ENCODE peak calls at places on chromosomes 12 and 14, in nine cellular contexts. One of them, this sample, is unnamed.

GRCh38 chr12:55624056-55624455 is 12.6 kb upstream of the OR10P1 start:
- ATAC-seq in activated CD4-positive, alpha-beta T cell treated with anti-CD3 and anti-CD28 coated beads for 36 hours: peak
- ATAC-seq in Right ventricle myocardium inferior: no peak
- ATAC-seq in central memory CD8-positive, alpha-beta T cell: no peak
- ATAC-seq in left ventricle myocardium superior: no peak
- ATAC-seq in activated naive CD4-positive, alpha-beta T cell treated with anti-CD3 and anti-CD28 coated beads, Interleukin-2, amount 50 U/mL, for 72 hours: peak
- ATAC-seq in stimulated activated naive B cell treated with anti-CD40 and anti-IgM and Interleukin-4, amounts not matched to agents 10 μg/mL and 1 μg/mL and 100 μg/mL, for 72 hours: peak
- ATAC-seq in activated CD8-positive, alpha-beta T cell treated with anti-CD3 and anti-CD28 coated beads, Interleukin-2, amount 10 ng/mL, durations not matched to agents 7 days and 5 days: no peak
- ATAC-seq in left cardiac atrium: no peak
- ATAC-seq in this sample: no peak

GRCh38 chr12:16299403-16299802 is 21.9 kb upstream of the SLC15A5 start:
- ATAC-seq in activated naive CD4-positive, alpha-beta T cell treated with anti-CD3 and anti-CD28 coated beads, Interleukin-2, amount 50 U/mL, for 72 hours: no peak
- ATAC-seq in activated CD4-positive, alpha-beta T cell treated with anti-CD3 and anti-CD28 coated beads for 36 hours: no peak
- ATAC-seq in left cardiac atrium: peak
- ATAC-seq in stimulated activated naive B cell treated with anti-CD40 and anti-IgM and Interleukin-4, amounts not matched to agents 10 μg/mL and 1 μg/mL and 100 μg/mL, for 72 hours: no peak
- ATAC-seq in Right ventricle myocardium inferior: peak
- ATAC-seq in left ventricle myocardium superior: peak
- ATAC-seq in central memory CD8-positive, alpha-beta T cell: no peak
- ATAC-seq in activated CD8-positive, alpha-beta T cell treated with anti-CD3 and anti-CD28 coated beads, Interleukin-2, amount 10 ng/mL, durations not matched to agents 7 days and 5 days: no peak
- ATAC-seq in this sample: no peak

GRCh38 chr14:52402812-52403526 is 88.9 kb downstream of the PTGER2 start:
- ATAC-seq in left ventricle myocardium superior: no peak
- ATAC-seq in left cardiac atrium: no peak
- ATAC-seq in central memory CD8-positive, alpha-beta T cell: peak
- ATAC-seq in activated CD8-positive, alpha-beta T cell treated with anti-CD3 and anti-CD28 coated beads, Interleukin-2, amount 10 ng/mL, durations not matched to agents 7 days and 5 days: peak
- ATAC-seq in activated CD4-positive, alpha-beta T cell treated with anti-CD3 and anti-CD28 coated beads for 36 hours: peak
- ATAC-seq in stimulated activated naive B cell treated with anti-CD40 and anti-IgM and Interleukin-4, amounts not matched to agents 10 μg/mL and 1 μg/mL and 100 μg/mL, for 72 hours: peak
- ATAC-seq in activated naive CD4-positive, alpha-beta T cell treated with anti-CD3 and anti-CD28 coated beads, Interleukin-2, amount 50 U/mL, for 72 hours: peak
- ATAC-seq in Right ventricle myocardium inferior: no peak
- ATAC-seq in this sample: no peak

GRCh38 chr12:118190266-118190665 is 54.3 kb downstream of the PEBP1 start:
- ATAC-seq in Right ventricle myocardium inferior: peak
- ATAC-seq in left cardiac atrium: peak
- ATAC-seq in activated CD8-positive, alpha-beta T cell treated with anti-CD3 and anti-CD28 coated beads, Interleukin-2, amount 10 ng/mL, durations not matched to agents 7 days and 5 days: no peak
- ATAC-seq in left ventricle myocardium superior: peak
- ATAC-seq in activated CD4-positive, alpha-beta T cell treated with anti-CD3 and anti-CD28 coated beads for 36 hours: no peak
- ATAC-seq in activated naive CD4-positive, alpha-beta T cell treated with anti-CD3 and anti-CD28 coated beads, Interleukin-2, amount 50 U/mL, for 72 hours: no peak
- ATAC-seq in central memory CD8-positive, alpha-beta T cell: no peak
- ATAC-seq in stimulated activated naive B cell treated with anti-CD40 and anti-IgM and Interleukin-4, amounts not matched to agents 10 μg/mL and 1 μg/mL and 100 μg/mL, for 72 hours: no peak
- ATAC-seq in this sample: peak

GRCh38 chr12:80456513-80456912 is 12.5 kb downstream of the PTPRQ start:
- ATAC-seq in activated CD8-positive, alpha-beta T cell treated with anti-CD3 and anti-CD28 coated beads, Interleukin-2, amount 10 ng/mL, durations not matched to agents 7 days and 5 days: no peak
- ATAC-seq in activated CD4-positive, alpha-beta T cell treated with anti-CD3 and anti-CD28 coated beads for 36 hours: no peak
- ATAC-seq in stimulated activated naive B cell treated with anti-CD40 and anti-IgM and Interleukin-4, amounts not matched to agents 10 μg/mL and 1 μg/mL and 100 μg/mL, for 72 hours: no peak
- ATAC-seq in activated naive CD4-positive, alpha-beta T cell treated with anti-CD3 and anti-CD28 coated beads, Interleukin-2, amount 50 U/mL, for 72 hours: no peak
- ATAC-seq in Right ventricle myocardium inferior: no peak
- ATAC-seq in left cardiac atrium: no peak
- ATAC-seq in left ventricle myocardium superior: no peak
- ATAC-seq in central memory CD8-positive, alpha-beta T cell: no peak
- ATAC-seq in this sample: no peak

GRCh38 chr12:50211392-50212070 is 44.4 kb upstream of the CERS5 start:
- ATAC-seq in stimulated activated naive B cell treated with anti-CD40 and anti-IgM and Interleukin-4, amounts not matched to agents 10 μg/mL and 1 μg/mL and 100 μg/mL, for 72 hours: no peak
- ATAC-seq in Right ventricle myocardium inferior: peak
- ATAC-seq in left ventricle myocardium superior: peak
- ATAC-seq in activated naive CD4-positive, alpha-beta T cell treated with anti-CD3 and anti-CD28 coated beads, Interleukin-2, amount 50 U/mL, for 72 hours: peak
- ATAC-seq in activated CD4-positive, alpha-beta T cell treated with anti-CD3 and anti-CD28 coated beads for 36 hours: peak
- ATAC-seq in activated CD8-positive, alpha-beta T cell treated with anti-CD3 and anti-CD28 coated beads, Interleukin-2, amount 10 ng/mL, durations not matched to agents 7 days and 5 days: peak
- ATAC-seq in left cardiac atrium: peak
- ATAC-seq in central memory CD8-positive, alpha-beta T cell: peak
- ATAC-seq in this sample: peak

GRCh38 chr14:69572634-69573135 is 2.0 kb downstream of the CCDC177 start:
- ATAC-seq in left ventricle myocardium superior: no peak
- ATAC-seq in stimulated activated naive B cell treated with anti-CD40 and anti-IgM and Interleukin-4, amounts not matched to agents 10 μg/mL and 1 μg/mL and 100 μg/mL, for 72 hours: no peak
- ATAC-seq in left cardiac atrium: no peak
- ATAC-seq in activated CD4-positive, alpha-beta T cell treated with anti-CD3 and anti-CD28 coated beads for 36 hours: no peak
- ATAC-seq in central memory CD8-positive, alpha-beta T cell: no peak
- ATAC-seq in Right ventricle myocardium inferior: no peak
- ATAC-seq in activated CD8-positive, alpha-beta T cell treated with anti-CD3 and anti-CD28 coated beads, Interleukin-2, amount 10 ng/mL, durations not matched to agents 7 days and 5 days: no peak
- ATAC-seq in activated naive CD4-positive, alpha-beta T cell treated with anti-CD3 and anti-CD28 coated beads, Interleukin-2, amount 50 U/mL, for 72 hours: no peak
- ATAC-seq in this sample: no peak

GRCh38 chr14:22540811-22541360 is 48.1 kb downstream of the DAD1 start:
- ATAC-seq in activated CD8-positive, alpha-beta T cell treated with anti-CD3 and anti-CD28 coated beads, Interleukin-2, amount 10 ng/mL, durations not matched to agents 7 days and 5 days: no peak
- ATAC-seq in left cardiac atrium: no peak
- ATAC-seq in activated naive CD4-positive, alpha-beta T cell treated with anti-CD3 and anti-CD28 coated beads, Interleukin-2, amount 50 U/mL, for 72 hours: peak
- ATAC-seq in Right ventricle myocardium inferior: no peak
- ATAC-seq in stimulated activated naive B cell treated with anti-CD40 and anti-IgM and Interleukin-4, amounts not matched to agents 10 μg/mL and 1 μg/mL and 100 μg/mL, for 72 hours: no peak
- ATAC-seq in activated CD4-positive, alpha-beta T cell treated with anti-CD3 and anti-CD28 coated beads for 36 hours: peak
- ATAC-seq in central memory CD8-positive, alpha-beta T cell: no peak
- ATAC-seq in left ventricle myocardium superior: no peak
- ATAC-seq in this sample: no peak

GRCh38 chr12:60231301-60231700 is 635.5 kb downstream of the SLC16A7 start:
- ATAC-seq in activated CD8-positive, alpha-beta T cell treated with anti-CD3 and anti-CD28 coated beads, Interleukin-2, amount 10 ng/mL, durations not matched to agents 7 days and 5 days: no peak
- ATAC-seq in central memory CD8-positive, alpha-beta T cell: no peak
- ATAC-seq in Right ventricle myocardium inferior: no peak
- ATAC-seq in activated CD4-positive, alpha-beta T cell treated with anti-CD3 and anti-CD28 coated beads for 36 hours: no peak
- ATAC-seq in activated naive CD4-positive, alpha-beta T cell treated with anti-CD3 and anti-CD28 coated beads, Interleukin-2, amount 50 U/mL, for 72 hours: no peak
- ATAC-seq in left cardiac atrium: no peak
- ATAC-seq in stimulated activated naive B cell treated with anti-CD40 and anti-IgM and Interleukin-4, amounts not matched to agents 10 μg/mL and 1 μg/mL and 100 μg/mL, for 72 hours: no peak
- ATAC-seq in left ventricle myocardium superior: no peak
- ATAC-seq in this sample: no peak

GRCh38 chr14:87432698-87433097 is 560.3 kb downstream of the GALC start:
- ATAC-seq in central memory CD8-positive, alpha-beta T cell: no peak
- ATAC-seq in activated CD8-positive, alpha-beta T cell treated with anti-CD3 and anti-CD28 coated beads, Interleukin-2, amount 10 ng/mL, durations not matched to agents 7 days and 5 days: no peak
- ATAC-seq in activated naive CD4-positive, alpha-beta T cell treated with anti-CD3 and anti-CD28 coated beads, Interleukin-2, amount 50 U/mL, for 72 hours: no peak
- ATAC-seq in left ventricle myocardium superior: no peak
- ATAC-seq in Right ventricle myocardium inferior: no peak
- ATAC-seq in left cardiac atrium: no peak
- ATAC-seq in activated CD4-positive, alpha-beta T cell treated with anti-CD3 and anti-CD28 coated beads for 36 hours: no peak
- ATAC-seq in stimulated activated naive B cell treated with anti-CD40 and anti-IgM and Interleukin-4, amounts not matched to agents 10 μg/mL and 1 μg/mL and 100 μg/mL, for 72 hours: no peak
- ATAC-seq in this sample: no peak

GRCh38 chr12:45232771-45233372 is 17.0 kb downstream of the ANO6 start:
- ATAC-seq in Right ventricle myocardium inferior: peak
- ATAC-seq in stimulated activated naive B cell treated with anti-CD40 and anti-IgM and Interleukin-4, amounts not matched to agents 10 μg/mL and 1 μg/mL and 100 μg/mL, for 72 hours: peak
- ATAC-seq in activated naive CD4-positive, alpha-beta T cell treated with anti-CD3 and anti-CD28 coated beads, Interleukin-2, amount 50 U/mL, for 72 hours: peak
- ATAC-seq in central memory CD8-positive, alpha-beta T cell: no peak
- ATAC-seq in activated CD8-positive, alpha-beta T cell treated with anti-CD3 and anti-CD28 coated beads, Interleukin-2, amount 10 ng/mL, durations not matched to agents 7 days and 5 days: no peak
- ATAC-seq in activated CD4-positive, alpha-beta T cell treated with anti-CD3 and anti-CD28 coated beads for 36 hours: peak
- ATAC-seq in left cardiac atrium: peak
- ATAC-seq in left ventricle myocardium superior: peak
- ATAC-seq in this sample: peak

GRCh38 chr14:44956866-44957265 is 4.9 kb downstream of the KLHL28 start:
- ATAC-seq in activated CD4-positive, alpha-beta T cell treated with anti-CD3 and anti-CD28 coated beads for 36 hours: no peak
- ATAC-seq in left cardiac atrium: no peak
- ATAC-seq in activated CD8-positive, alpha-beta T cell treated with anti-CD3 and anti-CD28 coated beads, Interleukin-2, amount 10 ng/mL, durations not matched to agents 7 days and 5 days: no peak
- ATAC-seq in left ventricle myocardium superior: no peak
- ATAC-seq in Right ventricle myocardium inferior: no peak
- ATAC-seq in activated naive CD4-positive, alpha-beta T cell treated with anti-CD3 and anti-CD28 coated beads, Interleukin-2, amount 50 U/mL, for 72 hours: no peak
- ATAC-seq in stimulated activated naive B cell treated with anti-CD40 and anti-IgM and Interleukin-4, amounts not matched to agents 10 μg/mL and 1 μg/mL and 100 μg/mL, for 72 hours: no peak
- ATAC-seq in central memory CD8-positive, alpha-beta T cell: no peak
- ATAC-seq in this sample: no peak

GRCh38 chr14:52244997-52245396 is 22.5 kb upstream of the PTGDR start:
- ATAC-seq in left ventricle myocardium superior: no peak
- ATAC-seq in activated naive CD4-positive, alpha-beta T cell treated with anti-CD3 and anti-CD28 coated beads, Interleukin-2, amount 50 U/mL, for 72 hours: no peak
- ATAC-seq in central memory CD8-positive, alpha-beta T cell: no peak
- ATAC-seq in activated CD8-positive, alpha-beta T cell treated with anti-CD3 and anti-CD28 coated beads, Interleukin-2, amount 10 ng/mL, durations not matched to agents 7 days and 5 days: no peak
- ATAC-seq in Right ventricle myocardium inferior: no peak
- ATAC-seq in stimulated activated naive B cell treated with anti-CD40 and anti-IgM and Interleukin-4, amounts not matched to agents 10 μg/mL and 1 μg/mL and 100 μg/mL, for 72 hours: peak
- ATAC-seq in activated CD4-positive, alpha-beta T cell treated with anti-CD3 and anti-CD28 coated beads for 36 hours: no peak
- ATAC-seq in left cardiac atrium: no peak
- ATAC-seq in this sample: no peak